ENCODE peak calls at places on chromosomes 13 and 19, in five cellular contexts. U, L, P, W and G are unnamed samples.

GRCh38 chr13:94309997-94310842 is 169.3 kb downstream of the DCT start:
- DNase-seq in U (peak), L (peak), P (no peak), W (peak), G (no peak)

GRCh38 chr13:43132911-43133310 is 109.5 kb downstream of the DNAJC15 start:
- DNase-seq in U (no peak), L (no peak), P (no peak), W (no peak), G (no peak)

GRCh38 chr13:99067160-99067985 is 89.5 kb upstream of the DOCK9 start:
- DNase-seq in U (peak), L (peak), P (no peak), W (peak), G (no peak)

GRCh38 chr13:89627991-89628390 is 1719.5 kb upstream of the MIR17HG start:
- DNase-seq in U (no peak), L (peak), P (no peak), W (no peak), G (no peak)

GRCh38 chr19:8489591-8490394 is 12.6 kb downstream of the PRAM1 start:
- DNase-seq in U (no peak), L (no peak), P (no peak), W (no peak), G (no peak)

GRCh38 chr13:81562598-81562997 is 1221.7 kb upstream of the SPRY2 start:
- DNase-seq in U (no peak), L (no peak), P (no peak), W (no peak), G (no peak)

GRCh38 chr13:40061466-40062450 is 406.3 kb downstream of the COG6 start:
- DNase-seq in U (no peak), L (no peak), P (no peak), W (no peak), G (no peak)

GRCh38 chr13:39600766-39601165 is 2.2 kb downstream of the LHFPL6 start:
- DNase-seq in U (peak), L (no peak), P (peak), W (peak), G (no peak)

GRCh38 chr19:40442328-40443130 is 1.6 kb downstream of the SERTAD3 start:
- DNase-seq in U (no peak), L (no peak), P (no peak), W (no peak), G (no peak)